ENCODE peak calls at places on chromosomes 16 and 17, in nine cellular contexts. One of them, this sample, is unnamed.

GRCh38 chr17:14813649-14814048 is 451.5 kb downstream of the PMP22 start:
- DNase-seq in cardiac muscle cell: peak; percentile 59
- DNase-seq in heart left ventricle: peak; percentile 27
- DNase-seq in GM13976: no peak
- DNase-seq in left lung: peak; percentile 39
- DNase-seq in neural crest cell: no peak
- DNase-seq in MCF 10A: no peak
- DNase-seq in glutamatergic neuron: peak; percentile 59
- DNase-seq in astrocyte: no peak
- DNase-seq in this sample: peak; percentile 21

GRCh38 chr17:50631195-50631907 is 3.3 kb upstream of the ABCC3 start:
- DNase-seq in astrocyte: no peak
- DNase-seq in neural crest cell: no peak
- DNase-seq in left lung: no peak
- DNase-seq in GM13976: no peak
- DNase-seq in cardiac muscle cell: no peak
- DNase-seq in glutamatergic neuron: peak; percentile 35
- DNase-seq in MCF 10A: no peak
- DNase-seq in heart left ventricle: no peak
- DNase-seq in this sample: no peak

GRCh38 chr17:73546770-73547345 is 97.4 kb downstream of the SDK2 start:
- DNase-seq in heart left ventricle: peak; percentile 39
- DNase-seq in GM13976: peak; percentile 60
- DNase-seq in cardiac muscle cell: no peak
- DNase-seq in astrocyte: no peak
- DNase-seq in left lung: peak; percentile 68
- DNase-seq in MCF 10A: peak; percentile 71
- DNase-seq in neural crest cell: no peak
- DNase-seq in glutamatergic neuron: peak; percentile 57
- DNase-seq in this sample: peak; percentile 64

GRCh38 chr16:3095869-3096268 is 3.2 kb downstream of the ZSCAN10 start:
- DNase-seq in GM13976: peak; percentile 90
- DNase-seq in astrocyte: no peak
- DNase-seq in left lung: peak; percentile 64
- DNase-seq in cardiac muscle cell: no peak
- DNase-seq in heart left ventricle: peak; percentile 57
- DNase-seq in neural crest cell: no peak
- DNase-seq in MCF 10A: peak; percentile 35
- DNase-seq in glutamatergic neuron: no peak
- DNase-seq in this sample: no peak

GRCh38 chr17:42743595-42744282 is 1.1 kb downstream of the EZH1 start:
- DNase-seq in left lung: no peak
- DNase-seq in glutamatergic neuron: no peak
- DNase-seq in MCF 10A: no peak
- DNase-seq in astrocyte: no peak
- DNase-seq in GM13976: no peak
- DNase-seq in neural crest cell: no peak
- DNase-seq in heart left ventricle: no peak
- DNase-seq in cardiac muscle cell: no peak
- DNase-seq in this sample: no peak

GRCh38 chr16:57013902-57014301 is 24.5 kb downstream of the NLRC5 start:
- DNase-seq in cardiac muscle cell: no peak
- DNase-seq in heart left ventricle: no peak
- DNase-seq in left lung: no peak
- DNase-seq in MCF 10A: no peak
- DNase-seq in astrocyte: no peak
- DNase-seq in GM13976: no peak
- DNase-seq in neural crest cell: no peak
- DNase-seq in glutamatergic neuron: no peak
- DNase-seq in this sample: no peak

GRCh38 chr17:83051423-83052240 is 27.8 kb upstream of the METRNL start:
- DNase-seq in glutamatergic neuron: peak; percentile 97
- DNase-seq in heart left ventricle: peak; percentile 98
- DNase-seq in GM13976: peak; percentile 99
- DNase-seq in cardiac muscle cell: peak; percentile 99
- DNase-seq in neural crest cell: peak; percentile 93
- DNase-seq in astrocyte: peak; percentile 85
- DNase-seq in MCF 10A: peak; percentile 97
- DNase-seq in left lung: peak; percentile 97
- DNase-seq in this sample: peak; percentile 97

GRCh38 chr17:81309140-81309858 is 14.2 kb upstream of the SLC38A10 start:
- DNase-seq in astrocyte: no peak
- DNase-seq in cardiac muscle cell: peak; percentile 79
- DNase-seq in GM13976: peak; percentile 76
- DNase-seq in neural crest cell: peak; percentile 58
- DNase-seq in glutamatergic neuron: peak; percentile 61
- DNase-seq in MCF 10A: peak; percentile 74
- DNase-seq in heart left ventricle: peak; percentile 95
- DNase-seq in left lung: peak; percentile 93
- DNase-seq in this sample: peak; percentile 73

GRCh38 chr16:65366316-65366715 is 244.5 kb upstream of the CDH11 start:
- DNase-seq in cardiac muscle cell: no peak
- DNase-seq in heart left ventricle: no peak
- DNase-seq in MCF 10A: no peak
- DNase-seq in GM13976: no peak
- DNase-seq in glutamatergic neuron: no peak
- DNase-seq in neural crest cell: no peak
- DNase-seq in left lung: no peak
- DNase-seq in astrocyte: no peak
- DNase-seq in this sample: no peak

DNA sequence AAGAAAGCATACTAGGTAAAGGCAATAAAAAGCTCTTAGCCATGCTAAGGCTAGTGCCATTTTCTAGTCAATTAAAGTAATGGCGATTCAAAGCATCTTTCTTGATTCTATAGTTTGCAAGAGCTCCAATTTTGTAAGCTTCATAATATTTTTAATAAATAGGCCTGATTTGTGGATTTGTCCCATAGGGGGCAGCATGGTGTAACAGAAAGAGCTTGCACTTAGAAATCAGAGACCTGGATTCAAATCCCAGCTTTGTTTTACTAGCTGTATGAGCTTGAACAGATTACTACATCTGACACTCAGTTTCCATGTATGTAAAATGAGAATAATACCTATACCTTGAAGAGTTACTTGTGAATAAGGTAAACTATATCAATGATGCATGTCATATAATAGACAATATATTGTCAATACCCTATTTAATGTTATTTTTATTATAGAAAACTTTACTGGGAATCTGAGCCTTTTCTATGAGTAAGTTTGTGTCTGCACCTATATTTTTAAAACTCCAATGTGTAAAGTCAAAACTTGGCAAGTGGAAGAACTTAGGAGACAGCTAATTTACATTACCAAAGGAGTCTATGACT is 93.6 kb upstream of the NOG start:
- DNase-seq in cardiac muscle cell: peak; percentile 56
- DNase-seq in astrocyte: peak; percentile 4
- DNase-seq in MCF 10A: peak; percentile 56
- DNase-seq in GM13976: no peak
- DNase-seq in neural crest cell: no peak
- DNase-seq in glutamatergic neuron: no peak
- DNase-seq in heart left ventricle: no peak
- DNase-seq in left lung: no peak
- DNase-seq in this sample: peak; percentile 16
- TF ChIP-seq CTCF in cardiac muscle cell: peak; percentile 23
- TF ChIP-seq CTCF in astrocyte: peak; percentile 40
- TF ChIP-seq CTCF in MCF 10A: peak; percentile 35
- TF ChIP-seq CTCF in GM13976: peak; percentile 24
- TF ChIP-seq CTCF in neural crest cell: peak; percentile 65
- TF ChIP-seq CTCF in glutamatergic neuron: peak; percentile 62
- TF ChIP-seq CTCF in heart left ventricle: peak; percentile 46
- TF ChIP-seq CTCF in left lung: peak; percentile 25
- TF ChIP-seq CTCF in this sample: peak; percentile 45

GRCh38 chr16:27314986-27315332 is 1.2 kb downstream of the IL4R start:
- DNase-seq in heart left ventricle: no peak
- DNase-seq in cardiac muscle cell: no peak
- DNase-seq in astrocyte: no peak
- DNase-seq in GM13976: no peak
- DNase-seq in left lung: no peak
- DNase-seq in neural crest cell: no peak
- DNase-seq in MCF 10A: no peak
- DNase-seq in glutamatergic neuron: no peak
- DNase-seq in this sample: no peak

GRCh38 chr16:27315333-27316037 is 1.7 kb downstream of the IL4R start:
- DNase-seq in glutamatergic neuron: no peak
- DNase-seq in left lung: peak; percentile 57
- DNase-seq in neural crest cell: no peak
- DNase-seq in heart left ventricle: peak; percentile 47
- DNase-seq in MCF 10A: peak; percentile 98
- DNase-seq in GM13976: no peak
- DNase-seq in cardiac muscle cell: peak; percentile 38
- DNase-seq in astrocyte: peak; percentile 62
- DNase-seq in this sample: no peak

GRCh38 chr16:27317320-27317719 is 3.5 kb downstream of the IL4R start:
- DNase-seq in GM13976: no peak
- DNase-seq in heart left ventricle: no peak
- DNase-seq in glutamatergic neuron: no peak
- DNase-seq in cardiac muscle cell: no peak
- DNase-seq in MCF 10A: peak; percentile 72
- DNase-seq in neural crest cell: no peak
- DNase-seq in astrocyte: no peak
- DNase-seq in left lung: no peak
- DNase-seq in this sample: no peak

GRCh38 chr16:27317738-27318398 is 4.1 kb downstream of the IL4R start:
- DNase-seq in cardiac muscle cell: no peak
- DNase-seq in heart left ventricle: no peak
- DNase-seq in neural crest cell: no peak
- DNase-seq in GM13976: no peak
- DNase-seq in MCF 10A: no peak
- DNase-seq in astrocyte: no peak
- DNase-seq in glutamatergic neuron: no peak
- DNase-seq in left lung: no peak
- DNase-seq in this sample: no peak

DNA sequence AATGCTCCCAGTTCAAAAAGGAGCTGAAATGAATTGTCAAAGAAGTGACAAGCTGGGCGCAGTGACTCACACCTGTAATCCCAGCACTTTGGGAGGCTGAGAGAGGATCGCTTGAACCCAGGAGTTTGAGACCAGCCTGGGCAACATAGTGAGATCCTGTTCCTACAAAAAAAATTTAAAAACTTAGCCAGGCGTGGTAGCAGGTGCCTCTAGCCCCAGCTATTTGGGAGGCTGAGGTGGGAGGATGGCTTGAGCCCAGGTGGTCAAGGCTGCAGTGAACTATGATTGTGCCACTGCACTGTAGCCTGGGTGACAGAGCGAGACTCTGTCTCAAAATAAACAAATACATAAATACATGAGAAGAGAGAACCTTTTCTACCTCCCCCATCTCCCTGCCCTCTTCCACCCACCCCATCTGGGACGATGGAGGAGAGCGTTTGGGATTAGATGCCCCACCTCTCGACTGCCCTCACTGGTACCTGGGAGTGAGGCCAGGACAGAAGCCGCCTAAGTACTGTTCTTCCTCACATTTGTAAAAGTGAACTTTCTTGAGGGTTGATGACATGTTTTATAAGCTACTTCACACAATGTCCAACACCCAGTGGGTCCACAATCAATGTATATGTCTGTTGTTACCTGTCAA is 2.4 kb downstream of the IL4R start:
- DNase-seq in heart left ventricle: no peak
- DNase-seq in left lung: no peak
- DNase-seq in MCF 10A: peak; percentile 49
- DNase-seq in astrocyte: no peak
- DNase-seq in glutamatergic neuron: no peak
- DNase-seq in cardiac muscle cell: no peak
- DNase-seq in GM13976: no peak
- DNase-seq in neural crest cell: no peak
- DNase-seq in this sample: no peak
- TF ChIP-seq CTCF in heart left ventricle: no peak
- TF ChIP-seq CTCF in left lung: no peak
- TF ChIP-seq CTCF in MCF 10A: no peak
- TF ChIP-seq CTCF in astrocyte: no peak
- TF ChIP-seq CTCF in glutamatergic neuron: no peak
- TF ChIP-seq CTCF in cardiac muscle cell: no peak
- TF ChIP-seq CTCF in GM13976: no peak
- TF ChIP-seq CTCF in neural crest cell: no peak
- TF ChIP-seq CTCF in this sample: no peak

DNA sequence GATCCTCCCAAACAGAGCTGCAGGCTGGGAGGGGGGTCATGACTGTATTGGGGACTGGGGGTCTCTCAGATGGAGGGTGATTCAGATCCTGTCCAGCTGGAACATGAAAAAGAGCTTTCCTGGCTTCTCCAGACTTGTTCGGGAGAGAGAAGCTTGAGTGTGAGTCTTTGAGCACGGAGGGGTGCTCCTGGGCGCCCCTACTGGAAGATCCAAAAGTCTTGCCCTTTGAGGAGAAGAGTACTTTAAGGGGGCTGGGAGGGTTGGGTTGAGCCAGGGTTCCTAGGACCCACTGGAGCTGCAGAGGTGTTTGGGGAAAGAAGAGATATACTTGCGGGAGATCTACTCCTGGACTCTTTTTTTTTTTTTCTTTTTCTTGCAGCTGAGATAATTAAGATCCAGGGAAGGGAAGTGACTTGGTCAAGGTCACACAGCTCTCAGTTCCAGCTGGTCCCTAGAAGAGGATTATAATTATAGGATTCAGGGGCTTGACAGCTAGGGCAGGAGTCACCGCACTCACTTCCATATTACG is 8.4 kb downstream of the RARA start:
- DNase-seq in GM13976: peak; percentile 72
- DNase-seq in neural crest cell: peak; percentile 61
- DNase-seq in left lung: peak; percentile 63
- DNase-seq in astrocyte: peak; percentile 49
- DNase-seq in glutamatergic neuron: peak; percentile 59
- DNase-seq in MCF 10A: peak; percentile 77
- DNase-seq in cardiac muscle cell: peak; percentile 48
- DNase-seq in heart left ventricle: peak; percentile 73
- DNase-seq in this sample: peak; percentile 58
- TF ChIP-seq CTCF in GM13976: peak; percentile 56
- TF ChIP-seq CTCF in neural crest cell: peak; percentile 54
- TF ChIP-seq CTCF in left lung: peak; percentile 32
- TF ChIP-seq CTCF in astrocyte: peak; percentile 58
- TF ChIP-seq CTCF in glutamatergic neuron: peak; percentile 37
- TF ChIP-seq CTCF in MCF 10A: peak; percentile 54
- TF ChIP-seq CTCF in cardiac muscle cell: peak; percentile 74
- TF ChIP-seq CTCF in heart left ventricle: peak; percentile 64
- TF ChIP-seq CTCF in this sample: peak; percentile 43

GRCh38 chr17:47607481-47607880 is 42.2 kb upstream of the KPNB1 start:
- DNase-seq in neural crest cell: no peak
- DNase-seq in GM13976: no peak
- DNase-seq in heart left ventricle: no peak
- DNase-seq in MCF 10A: no peak
- DNase-seq in glutamatergic neuron: no peak
- DNase-seq in cardiac muscle cell: no peak
- DNase-seq in astrocyte: no peak
- DNase-seq in left lung: no peak
- DNase-seq in this sample: no peak

GRCh38 chr17:47605006-47605405 is 44.7 kb upstream of the KPNB1 start:
- DNase-seq in MCF 10A: no peak
- DNase-seq in cardiac muscle cell: no peak
- DNase-seq in astrocyte: no peak
- DNase-seq in heart left ventricle: no peak
- DNase-seq in GM13976: no peak
- DNase-seq in left lung: no peak
- DNase-seq in glutamatergic neuron: no peak
- DNase-seq in neural crest cell: no peak
- DNase-seq in this sample: no peak

GRCh38 chr17:47604268-47604927 is 45.3 kb upstream of the KPNB1 start:
- DNase-seq in MCF 10A: peak; percentile 16
- DNase-seq in cardiac muscle cell: no peak
- DNase-seq in glutamatergic neuron: no peak
- DNase-seq in GM13976: no peak
- DNase-seq in left lung: no peak
- DNase-seq in astrocyte: peak; percentile 49
- DNase-seq in neural crest cell: no peak
- DNase-seq in heart left ventricle: peak; percentile 60
- DNase-seq in this sample: peak; percentile 4

GRCh38 chr17:47603830-47604229 is 45.9 kb upstream of the KPNB1 start:
- DNase-seq in MCF 10A: no peak
- DNase-seq in neural crest cell: no peak
- DNase-seq in GM13976: no peak
- DNase-seq in left lung: no peak
- DNase-seq in astrocyte: no peak
- DNase-seq in heart left ventricle: no peak
- DNase-seq in glutamatergic neuron: no peak
- DNase-seq in cardiac muscle cell: no peak
- DNase-seq in this sample: peak; percentile 17
- TF ChIP-seq CTCF in MCF 10A: no peak
- TF ChIP-seq CTCF in neural crest cell: no peak
- TF ChIP-seq CTCF in GM13976: no peak
- TF ChIP-seq CTCF in left lung: no peak
- TF ChIP-seq CTCF in astrocyte: no peak
- TF ChIP-seq CTCF in heart left ventricle: no peak
- TF ChIP-seq CTCF in glutamatergic neuron: no peak
- TF ChIP-seq CTCF in cardiac muscle cell: no peak
- TF ChIP-seq CTCF in this sample: no peak